ENCODE peak calls at places on chromosome 3, in six cellular contexts. H is A549, G is colonic mucosa, B is OCI-LY7, K is breast epithelium, X is AG09319. T is an unnamed sample.

GRCh38 chr3:81394656-81395055 is 366.8 kb downstream of the GBE1 start:
- DNase-seq in H (no peak), G (no peak), B (no peak), K (no peak), X (no peak), T (no peak)

GRCh38 chr3:65146149-65146548 is 458.3 kb upstream of the ADAMTS9 start:
- DNase-seq in H (no peak), G (no peak), B (no peak), K (no peak), X (no peak), T (no peak)

GRCh38 chr3:123870033-123870432 is 14.1 kb downstream of the MYLK start:
- DNase-seq in H (no peak), G (no peak), B (no peak), K (no peak), X (no peak), T (no peak)

GRCh38 chr3:101466465-101467309 is 46.3 kb downstream of the SENP7 start:
- DNase-seq in H (no peak), G (peak), B (no peak), K (no peak), X (no peak), T (no peak)

GRCh38 chr3:44647771-44648170 is 761 bp upstream of the ZNF35 start:
- DNase-seq in H (no peak), G (no peak), B (no peak), K (no peak), X (no peak), T (no peak)

GRCh38 chr3:141366285-141367037 is 1.8 kb upstream of the ZBTB38 start:
- DNase-seq in H (peak), G (peak), B (no peak), K (no peak), X (peak), T (no peak)

GRCh38 chr3:138349926-138350665 is 1.7 kb downstream of the MRAS start:
- DNase-seq in H (no peak), G (no peak), B (no peak), K (no peak), X (no peak), T (no peak)

GRCh38 chr3:33831053-33831452 is 32.6 kb downstream of the PDCD6IP start:
- DNase-seq in H (no peak), G (no peak), B (no peak), K (no peak), X (no peak), T (no peak)

GRCh38 chr3:70821602-70822001 is 509.2 kb upstream of the MDFIC2 start:
- DNase-seq in H (no peak), G (no peak), B (no peak), K (no peak), X (no peak), T (no peak)

GRCh38 chr3:100882571-100882981 is 110.6 kb downstream of the ABI3BP start:
- DNase-seq in H (no peak), G (no peak), B (no peak), K (no peak), X (peak), T (no peak)

GRCh38 chr3:156728267-156728985 is 54.0 kb downstream of the TIPARP start:
- DNase-seq in H (no peak), G (no peak), B (no peak), K (no peak), X (no peak), T (no peak)

GRCh38 chr3:112671930-112672715 is 31.2 kb upstream of the CCDC80 start:
- DNase-seq in H (no peak), G (no peak), B (no peak), K (no peak), X (peak), T (no peak)

GRCh38 chr3:190366145-190366544 is 21.8 kb upstream of the CLDN16 start:
- DNase-seq in H (no peak), G (no peak), B (no peak), K (no peak), X (no peak), T (no peak)

GRCh38 chr3:122679467-122680291 is 960 bp upstream of the PARP14 start:
- DNase-seq in H (peak), G (peak), B (peak), K (no peak), X (no peak), T (no peak)

GRCh38 chr3:114775395-114775794 is 371.7 kb downstream of the ZBTB20 start:
- DNase-seq in H (no peak), G (no peak), B (no peak), K (no peak), X (no peak), T (no peak)

GRCh38 chr3:31106204-31106603 is 211.7 kb upstream of the GADL1 start:
- DNase-seq in H (no peak), G (no peak), B (peak), K (no peak), X (peak), T (no peak)

GRCh38 chr3:10507331-10507730 is 1.9 kb upstream of the ATP2B2 start:
- DNase-seq in H (no peak), G (no peak), B (no peak), K (no peak), X (no peak), T (no peak)

GRCh38 chr3:195885036-195885871 is 23.1 kb downstream of the TNK2 start:
- DNase-seq in H (no peak), G (peak), B (no peak), K (no peak), X (no peak), T (no peak)

GRCh38 chr3:104951426-104951825 is 415.3 kb upstream of the ALCAM start:
- DNase-seq in H (no peak), G (no peak), B (no peak), K (no peak), X (no peak), T (no peak)

GRCh38 chr3:190180268-190180667 is 59.6 kb upstream of the P3H2 start:
- DNase-seq in H (no peak), G (no peak), B (no peak), K (no peak), X (no peak), T (no peak)

GRCh38 chr3:189908646-189909045 is 212.1 kb downstream of the P3H2 start:
- DNase-seq in H (no peak), G (no peak), B (no peak), K (no peak), X (no peak), T (no peak)

GRCh38 chr3:138963161-138963560 is 16.1 kb downstream of the FOXL2NB start:
- DNase-seq in H (no peak), G (no peak), B (no peak), K (no peak), X (no peak), T (no peak)

GRCh38 chr3:183584246-183584913 is 28.9 kb upstream of the KLHL6 start:
- DNase-seq in H (no peak), G (peak), B (peak), K (no peak), X (peak), T (no peak)

GRCh38 chr3:146384786-146385185 is 84.6 kb downstream of the PLSCR2 start:
- DNase-seq in H (no peak), G (no peak), B (no peak), K (no peak), X (no peak), T (no peak)

GRCh38 chr3:37337481-37337880 is 163.1 kb upstream of the LRRFIP2 start:
- DNase-seq in H (no peak), G (no peak), B (no peak), K (no peak), X (no peak), T (no peak)

GRCh38 chr3:71509024-71509423 is 74.5 kb downstream of the FOXP1 start:
- DNase-seq in H (no peak), G (no peak), B (no peak), K (no peak), X (no peak), T (no peak)

GRCh38 chr3:128788268-128788869 is 62.4 kb downstream of the RAB7A start:
- DNase-seq in H (no peak), G (no peak), B (no peak), K (no peak), X (no peak), T (no peak)

GRCh38 chr3:128784228-128784627 is 58.2 kb downstream of the RAB7A start:
- DNase-seq in H (peak), G (no peak), B (peak), K (no peak), X (no peak), T (no peak)

GRCh38 chr3:128784843-128785242 is 58.9 kb downstream of the RAB7A start:
- DNase-seq in H (no peak), G (no peak), B (no peak), K (no peak), X (no peak), T (no peak)

GRCh38 chr3:128786434-128787020 is 60.5 kb downstream of the RAB7A start:
- DNase-seq in H (no peak), G (no peak), B (no peak), K (no peak), X (no peak), T (no peak)

GRCh38 chr3:128787256-128788253 is 61.6 kb downstream of the RAB7A start:
- DNase-seq in H (peak), G (peak), B (peak), K (no peak), X (no peak), T (no peak)
- TF ChIP-seq CTCF in H (no peak), G (no peak), B (peak), K (peak), X (peak), T (peak)

DNA sequence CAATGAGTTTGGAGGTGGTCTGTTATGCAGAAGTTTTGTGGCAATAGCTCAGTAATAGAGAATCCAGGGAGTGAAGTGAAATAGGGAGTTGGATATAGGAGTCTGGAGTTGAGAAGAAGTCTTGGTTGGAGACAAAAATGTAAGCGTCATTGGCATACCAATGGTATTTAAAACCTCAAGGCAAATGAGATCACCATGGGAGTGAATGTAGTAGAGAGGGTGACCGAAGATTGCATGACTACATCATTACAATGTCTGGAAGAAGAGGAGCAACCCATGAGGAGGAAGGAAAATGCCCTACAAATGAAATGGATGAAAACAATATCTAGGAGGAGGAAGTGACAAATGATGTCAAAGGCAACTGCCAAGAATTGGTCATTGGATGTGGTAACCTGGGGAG is 54.4 kb downstream of the CNTN4 start:
- DNase-seq in H (no peak), G (no peak), B (no peak), K (no peak), X (no peak), T (no peak)
- TF ChIP-seq CTCF in H (no peak), G (no peak), B (no peak), K (no peak), X (no peak), T (no peak)

GRCh38 chr3:46208167-46208704 is at the start of gene CCR1:
- DNase-seq in H (no peak), G (peak), B (peak), K (no peak), X (no peak), T (no peak)
- TF ChIP-seq CTCF in H (peak), G (peak), B (peak), K (peak), X (peak), T (peak)

GRCh38 chr3:18758047-18758704 is 333.0 kb upstream of the SATB1 start:
- DNase-seq in H (peak), G (peak), B (peak), K (no peak), X (no peak), T (no peak)
- TF ChIP-seq CTCF in H (peak), G (peak), B (peak), K (peak), X (no peak), T (peak)

GRCh38 chr3:16203031-16203430 is 28.6 kb downstream of the GALNT15 start:
- DNase-seq in H (no peak), G (no peak), B (no peak), K (no peak), X (no peak), T (no peak)

GRCh38 chr3:16204751-16205150 is 30.3 kb downstream of the GALNT15 start:
- DNase-seq in H (no peak), G (no peak), B (no peak), K (no peak), X (no peak), T (no peak)

GRCh38 chr3:16203671-16204629 is 29.5 kb downstream of the GALNT15 start:
- DNase-seq in H (no peak), G (no peak), B (no peak), K (no peak), X (no peak), T (no peak)

GRCh38 chr3:16205156-16205870 is 30.8 kb downstream of the GALNT15 start:
- DNase-seq in H (no peak), G (no peak), B (no peak), K (no peak), X (no peak), T (no peak)

GRCh38 chr3:16207031-16207430 is 32.6 kb downstream of the GALNT15 start:
- DNase-seq in H (no peak), G (no peak), B (no peak), K (no peak), X (no peak), T (no peak)
- TF ChIP-seq CTCF in H (no peak), G (no peak), B (no peak), K (no peak), X (no peak), T (no peak)

GRCh38 chr3:77081240-77081661 is 41.4 kb downstream of the ROBO2 start:
- DNase-seq in H (no peak), G (no peak), B (no peak), K (no peak), X (peak), T (no peak)

GRCh38 chr3:77091809-77092208 is 51.9 kb downstream of the ROBO2 start:
- DNase-seq in H (no peak), G (no peak), B (no peak), K (no peak), X (no peak), T (no peak)

GRCh38 chr3:77084511-77084910 is 44.6 kb downstream of the ROBO2 start:
- DNase-seq in H (no peak), G (no peak), B (no peak), K (no peak), X (no peak), T (no peak)

GRCh38 chr3:77086408-77086807 is 46.5 kb downstream of the ROBO2 start:
- DNase-seq in H (no peak), G (no peak), B (no peak), K (no peak), X (no peak), T (no peak)
- TF ChIP-seq CTCF in H (no peak), G (no peak), B (no peak), K (no peak), X (no peak), T (peak)

GRCh38 chr3:173399001-173399400 is 1.5 kb downstream of the NLGN1 start:
- DNase-seq in H (no peak), G (no peak), B (no peak), K (no peak), X (no peak), T (no peak)

GRCh38 chr3:173398111-173398479 is 551 bp downstream of the NLGN1 start:
- DNase-seq in H (no peak), G (no peak), B (no peak), K (no peak), X (no peak), T (no peak)

GRCh38 chr3:173395412-173396181 is 1.9 kb upstream of the NLGN1 start:
- DNase-seq in H (no peak), G (peak), B (no peak), K (peak), X (peak), T (peak)

GRCh38 chr3:173396191-173397041 is 1.1 kb upstream of the NLGN1 start:
- DNase-seq in H (no peak), G (peak), B (no peak), K (no peak), X (no peak), T (no peak)

DNA sequence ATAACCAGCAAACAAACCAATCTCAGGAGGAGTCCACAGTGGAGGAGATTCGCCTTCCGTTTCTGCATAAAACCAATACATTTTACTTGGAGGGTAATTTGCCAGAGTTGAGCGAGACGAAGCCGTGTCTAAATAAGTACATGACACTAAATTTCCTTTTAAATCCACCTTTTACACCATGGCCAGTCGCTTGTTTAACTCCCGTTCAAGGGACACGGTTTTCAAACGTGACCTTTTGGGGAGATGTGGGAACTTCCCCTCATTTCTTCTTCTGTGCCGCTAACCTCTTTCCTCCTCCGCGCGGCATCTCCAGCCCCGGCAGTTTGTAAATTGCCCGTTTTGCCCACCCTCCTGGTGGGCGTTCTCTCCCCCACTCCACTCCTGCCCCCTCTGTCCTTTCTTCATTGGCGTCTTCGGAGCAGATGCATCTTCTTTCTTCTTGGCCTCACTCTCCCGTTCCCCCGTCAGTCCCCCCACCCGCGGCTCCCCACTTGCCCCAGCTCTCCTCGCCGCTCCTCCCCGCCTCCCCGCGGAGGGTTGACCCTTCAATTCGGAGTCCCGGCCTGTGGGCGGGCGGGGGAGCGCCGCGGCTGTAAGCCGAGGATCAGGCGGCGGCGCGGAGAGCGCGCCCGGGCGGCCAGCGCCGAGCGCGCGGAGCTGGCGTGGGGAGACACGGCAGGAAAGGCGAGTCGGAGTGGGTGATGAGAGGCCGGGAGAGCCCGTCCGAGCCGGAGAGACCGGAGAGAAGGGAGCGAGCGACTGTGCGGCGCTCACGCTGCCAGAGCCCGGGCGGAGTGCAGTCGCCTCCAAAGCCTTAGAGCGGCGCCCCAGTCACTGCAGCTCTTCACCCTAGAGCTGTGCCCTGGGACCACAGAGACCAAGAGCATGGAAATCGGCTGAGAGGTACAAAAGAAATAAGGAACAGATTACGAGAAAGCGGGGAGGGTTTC is at the start of gene NLGN1:
- DNase-seq in H (no peak), G (peak), B (no peak), K (peak), X (peak), T (peak)
- TF ChIP-seq CTCF in H (no peak), G (no peak), B (no peak), K (no peak), X (peak), T (no peak)

DNA sequence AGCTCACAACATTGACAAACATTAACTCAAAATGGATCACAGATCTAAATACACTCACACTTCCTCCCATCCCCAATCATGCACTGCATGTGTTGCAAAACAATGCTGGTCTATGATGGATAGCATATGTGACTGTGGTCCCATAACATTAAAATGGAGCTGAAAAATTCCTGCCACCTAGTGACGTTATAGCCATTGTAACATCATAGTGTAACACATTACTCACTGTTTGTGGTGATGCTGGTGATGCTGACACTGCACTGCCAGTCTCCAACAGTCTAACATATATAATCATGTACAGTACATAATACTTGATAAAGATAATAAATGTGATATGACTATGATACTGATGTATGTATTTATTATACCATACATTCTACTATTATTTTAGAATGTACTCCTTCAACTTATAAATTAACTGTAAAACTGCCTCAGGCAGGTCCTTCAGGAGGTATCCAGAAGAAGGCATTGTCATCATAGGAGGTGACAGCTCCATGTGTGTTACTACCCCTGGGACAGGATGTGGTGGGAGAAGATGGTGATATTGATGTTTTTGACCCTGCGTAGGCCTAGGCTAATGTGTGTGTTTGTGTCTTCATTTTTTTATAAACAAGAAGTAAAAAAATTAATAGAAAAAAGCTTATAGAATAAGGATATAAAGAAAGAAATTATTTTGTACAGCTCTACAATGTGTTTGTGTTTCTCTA is 41.3 kb downstream of the TXNRD3 start:
- DNase-seq in H (no peak), G (no peak), B (no peak), K (no peak), X (no peak), T (no peak)
- TF ChIP-seq CTCF in H (no peak), G (no peak), B (no peak), K (no peak), X (no peak), T (no peak)

GRCh38 chr3:150409527-150410310 is 1.6 kb downstream of the TSC22D2 start:
- DNase-seq in H (peak), G (peak), B (peak), K (peak), X (no peak), T (peak)

GRCh38 chr3:150411106-150411460 is 3.0 kb downstream of the TSC22D2 start:
- DNase-seq in H (no peak), G (no peak), B (no peak), K (no peak), X (no peak), T (no peak)

GRCh38 chr3:150411971-150412370 is 3.9 kb downstream of the TSC22D2 start:
- DNase-seq in H (no peak), G (no peak), B (no peak), K (no peak), X (no peak), T (no peak)

GRCh38 chr3:150409125-150409526 is 1.0 kb downstream of the TSC22D2 start:
- DNase-seq in H (no peak), G (no peak), B (peak), K (no peak), X (no peak), T (no peak)

GRCh38 chr3:150410311-150411105 is 2.4 kb downstream of the TSC22D2 start:
- DNase-seq in H (no peak), G (peak), B (peak), K (peak), X (no peak), T (peak)
- TF ChIP-seq CTCF in H (peak), G (no peak), B (peak), K (no peak), X (no peak), T (no peak)